ENCODE peak calls at places on chromosomes 1 and 21, in four cellular contexts. One of them, this sample, is unnamed.
A peak's percentile ranks its signal among the peaks of the same experiment; 100 is the strongest.

GRCh38 chr21:31396399-31396798 is 52.3 kb upstream of the TIAM1 start:
- DNase-seq in GM23248: no peak
- DNase-seq in PC-3: no peak
- DNase-seq in neural progenitor cell: no peak
- DNase-seq in this sample: no peak

GRCh38 chr1:235067396-235068154 is 61.1 kb downstream of the TOMM20 start:
- DNase-seq in GM23248: peak; percentile 100
- DNase-seq in PC-3: peak; percentile 98
- DNase-seq in neural progenitor cell: no peak
- DNase-seq in this sample: no peak

GRCh38 chr1:107623431-107623830 is 341.5 kb downstream of the VAV3 start:
- DNase-seq in GM23248: no peak
- DNase-seq in PC-3: peak; percentile 39
- DNase-seq in neural progenitor cell: no peak
- DNase-seq in this sample: no peak

GRCh38 chr1:87115317-87115885 is 201.0 kb downstream of the HS2ST1 start:
- DNase-seq in GM23248: peak; percentile 83
- DNase-seq in PC-3: peak; percentile 85
- DNase-seq in neural progenitor cell: no peak
- DNase-seq in this sample: no peak

GRCh38 chr1:188590641-188591040 is 1761.9 kb downstream of the PLA2G4A start:
- DNase-seq in GM23248: no peak
- DNase-seq in PC-3: no peak
- DNase-seq in neural progenitor cell: no peak
- DNase-seq in this sample: no peak

GRCh38 chr1:24984800-24985552 is 54.9 kb upstream of the RUNX3 start:
- DNase-seq in GM23248: no peak
- DNase-seq in PC-3: no peak
- DNase-seq in neural progenitor cell: no peak
- DNase-seq in this sample: no peak

GRCh38 chr1:7988576-7988975 is 27.1 kb downstream of the PARK7 start:
- DNase-seq in GM23248: peak; percentile 26
- DNase-seq in PC-3: peak; percentile 70
- DNase-seq in neural progenitor cell: no peak
- DNase-seq in this sample: no peak

GRCh38 chr1:221335161-221336101 is 406.5 kb downstream of the DUSP10 start:
- DNase-seq in GM23248: peak; percentile 87
- DNase-seq in PC-3: peak; percentile 53
- DNase-seq in neural progenitor cell: peak; percentile 57
- DNase-seq in this sample: no peak

GRCh38 chr1:115727706-115728249 is 40.7 kb downstream of the CASQ2 start:
- DNase-seq in GM23248: peak; percentile 82
- DNase-seq in PC-3: peak; percentile 32
- DNase-seq in neural progenitor cell: peak; percentile 25
- DNase-seq in this sample: no peak

GRCh38 chr21:34835526-34835925 is 166.7 kb downstream of the CLIC6 start:
- DNase-seq in GM23248: peak; percentile 71
- DNase-seq in PC-3: no peak
- DNase-seq in neural progenitor cell: no peak
- DNase-seq in this sample: peak; percentile 67

GRCh38 chr1:3632716-3633343 is 8.0 kb downstream of the TPRG1L start:
- DNase-seq in GM23248: no peak
- DNase-seq in PC-3: no peak
- DNase-seq in neural progenitor cell: no peak
- DNase-seq in this sample: no peak

GRCh38 chr1:31324093-31324492 is 27.3 kb downstream of the ZCCHC17 start:
- DNase-seq in GM23248: no peak
- DNase-seq in PC-3: no peak
- DNase-seq in neural progenitor cell: no peak
- DNase-seq in this sample: no peak

GRCh38 chr1:209530990-209531389 is 52.5 kb upstream of the CAMK1G start:
- DNase-seq in GM23248: peak; percentile 11
- DNase-seq in PC-3: peak; percentile 38
- DNase-seq in neural progenitor cell: no peak
- DNase-seq in this sample: no peak

GRCh38 chr1:226708342-226708780 is 30.7 kb downstream of the ITPKB start:
- DNase-seq in GM23248: peak; percentile 94
- DNase-seq in PC-3: peak; percentile 63
- DNase-seq in neural progenitor cell: peak; percentile 37
- DNase-seq in this sample: no peak

GRCh38 chr21:26388731-26389231 is 184.3 kb downstream of the CYYR1 start:
- DNase-seq in GM23248: peak; percentile 88
- DNase-seq in PC-3: peak; percentile 89
- DNase-seq in neural progenitor cell: no peak
- DNase-seq in this sample: no peak

GRCh38 chr1:77382361-77382760 is 100.5 kb downstream of the AK5 start:
- DNase-seq in GM23248: no peak
- DNase-seq in PC-3: no peak
- DNase-seq in neural progenitor cell: no peak
- DNase-seq in this sample: no peak

GRCh38 chr1:31238986-31239613 is 587 bp downstream of the NKAIN1 start:
- DNase-seq in GM23248: peak; percentile 44
- DNase-seq in PC-3: no peak
- DNase-seq in neural progenitor cell: peak; percentile 80
- DNase-seq in this sample: peak; percentile 81

GRCh38 chr1:216936779-216937178 is 213.6 kb upstream of the ESRRG start:
- DNase-seq in GM23248: no peak
- DNase-seq in PC-3: no peak
- DNase-seq in neural progenitor cell: no peak
- DNase-seq in this sample: peak; percentile 26

GRCh38 chr1:54238353-54239040 is 38.5 kb downstream of the MRPL37 start:
- DNase-seq in GM23248: no peak
- DNase-seq in PC-3: no peak
- DNase-seq in neural progenitor cell: no peak
- DNase-seq in this sample: no peak

GRCh38 chr1:86169625-86170024 is 13.1 kb upstream of the COL24A1 start:
- DNase-seq in GM23248: peak; percentile 42
- DNase-seq in PC-3: peak; percentile 30
- DNase-seq in neural progenitor cell: no peak
- DNase-seq in this sample: no peak

DNA sequence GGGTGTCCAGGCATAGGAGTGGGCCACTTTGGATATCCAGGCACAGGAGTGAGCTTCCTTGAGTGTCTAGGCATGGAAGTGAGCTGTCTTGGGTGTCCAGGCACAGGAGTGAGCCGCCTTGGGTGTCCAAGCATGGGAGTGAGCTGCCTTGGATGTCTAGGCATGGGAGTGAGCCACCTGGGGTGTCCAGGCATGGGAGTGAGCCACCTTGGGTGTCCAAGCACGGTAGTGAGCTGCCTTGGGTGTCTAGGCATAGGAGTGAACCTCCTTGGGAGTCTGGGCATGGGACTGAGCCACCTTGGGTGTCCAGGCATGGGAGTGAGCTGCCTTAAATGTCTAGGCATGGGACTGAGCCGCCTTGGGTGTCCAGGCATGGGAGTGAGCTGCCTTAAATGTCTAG is 146.3 kb downstream of the C1orf94 start:
- DNase-seq in GM23248: no peak
- DNase-seq in PC-3: no peak
- DNase-seq in neural progenitor cell: no peak
- DNase-seq in this sample: no peak
- TF ChIP-seq EZH2phosphoT487 in GM23248: no peak
- TF ChIP-seq EZH2phosphoT487 in PC-3: no peak
- TF ChIP-seq EZH2phosphoT487 in neural progenitor cell: no peak
- TF ChIP-seq EZH2phosphoT487 in this sample: no peak

DNA sequence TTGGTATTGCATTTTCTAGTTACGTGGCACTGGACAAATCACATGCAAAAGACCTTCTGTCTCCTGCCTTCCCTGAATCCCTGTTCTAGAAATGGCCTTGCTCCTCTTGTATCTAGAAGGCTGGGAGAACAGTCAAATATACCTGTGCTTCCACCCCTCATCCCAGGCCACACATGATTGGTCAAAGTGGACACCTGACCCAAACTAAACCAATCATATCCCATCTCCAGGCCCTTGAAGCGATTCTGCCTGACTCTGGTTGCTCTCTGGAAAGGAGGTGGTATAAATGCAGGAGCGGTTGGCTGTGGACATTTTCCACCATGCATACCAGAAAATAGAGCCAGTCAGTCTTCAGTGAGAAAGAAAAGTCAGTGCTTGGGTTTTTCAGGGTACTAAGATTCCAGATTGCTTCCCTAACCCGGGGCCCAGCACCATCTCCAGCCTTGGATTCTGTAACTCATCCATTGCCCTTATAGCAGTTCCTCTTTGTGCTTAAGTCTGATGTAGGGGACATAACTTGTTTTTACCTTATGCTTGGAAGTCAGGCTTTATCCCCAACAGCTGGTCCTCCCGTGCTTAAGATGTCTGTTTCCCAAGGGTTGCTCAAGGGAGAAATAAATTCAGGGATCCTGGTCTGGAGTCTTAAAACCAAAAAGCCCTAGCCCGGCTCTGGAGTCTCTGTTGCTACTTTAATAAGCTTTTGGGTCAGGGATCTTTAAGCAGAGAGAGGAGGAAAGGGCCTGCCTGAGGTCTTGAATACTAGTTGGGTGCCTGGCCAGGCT is 7.7 kb upstream of the PHC2 start:
- DNase-seq in GM23248: no peak
- DNase-seq in PC-3: no peak
- DNase-seq in neural progenitor cell: no peak
- DNase-seq in this sample: no peak
- H3K4me1 ChIP-seq in GM23248: peaks cover 28% of the 10 kb centered on the region
- H3K4me1 ChIP-seq in PC-3: peaks cover 48% of the 10 kb centered on the region
- H3K4me1 ChIP-seq in neural progenitor cell: peaks cover 1% of the 10 kb centered on the region
- H3K4me1 ChIP-seq in this sample: peaks cover 5% of the 10 kb centered on the region

GRCh38 chr1:70720133-70720920 is 309.3 kb downstream of the CTH start:
- DNase-seq in GM23248: no peak
- DNase-seq in PC-3: no peak
- DNase-seq in neural progenitor cell: no peak
- DNase-seq in this sample: no peak
- TF ChIP-seq EZH2phosphoT487 in GM23248: no peak
- TF ChIP-seq EZH2phosphoT487 in PC-3: no peak
- TF ChIP-seq EZH2phosphoT487 in neural progenitor cell: no peak
- TF ChIP-seq EZH2phosphoT487 in this sample: no peak

GRCh38 chr1:162903246-162903645 is 42.3 kb upstream of the CCDC190 start:
- DNase-seq in GM23248: no peak
- DNase-seq in PC-3: no peak
- DNase-seq in neural progenitor cell: peak; percentile 61
- DNase-seq in this sample: no peak
- H3K4me1 ChIP-seq in GM23248: peaks cover 63% of the 10 kb centered on the region
- H3K4me1 ChIP-seq in PC-3: peaks cover 58% of the 10 kb centered on the region
- H3K4me1 ChIP-seq in neural progenitor cell: peaks cover 16% of the 10 kb centered on the region
- H3K4me1 ChIP-seq in this sample: no peaks in the 10 kb centered on the region

This sample was measured in GM23338.